ENCODE peak calls at places on chromosomes 11 and 22, in five cellular contexts. N, C, B, Y and K are unnamed samples.

GRCh38 chr11:19683862-19684491 is 28.7 kb upstream of the NAV2 start:
- DNase-seq in C (no peak), B (no peak), N (no peak), Y (no peak), K (no peak)

GRCh38 chr11:117600976-117601708 is 195.9 kb downstream of the DSCAML1 start:
- DNase-seq in N (no peak), Y (no peak), B (no peak), C (no peak), K (no peak)

GRCh38 chr11:128607819-128608218 is 20.5 kb upstream of the ETS1 start:
- DNase-seq in B (no peak), N (no peak), C (no peak), Y (no peak), K (no peak)

GRCh38 chr22:17638182-17638431 is 450 bp upstream of the BCL2L13 start:
- DNase-seq in N (peak; percentile 33), Y (no peak), C (no peak), B (no peak), K (peak; percentile 81)

GRCh38 chr11:62994775-62995174 is 10.0 kb upstream of the SLC22A6 start:
- DNase-seq in Y (no peak), B (no peak), N (no peak), C (no peak), K (no peak)

GRCh38 chr22:30600925-30601324 is 6.0 kb upstream of the TCN2 start:
- DNase-seq in B (no peak), N (no peak), C (no peak), Y (no peak), K (no peak)

GRCh38 chr22:17087176-17088131 is 2.7 kb downstream of the IL17RA start:
- DNase-seq in C (peak; percentile 27), N (no peak), Y (peak; percentile 55), B (no peak), K (no peak)

GRCh38 chr22:46070722-46071450 is 79.4 kb upstream of the PPARA start:
- DNase-seq in N (no peak), Y (no peak), C (no peak), B (no peak), K (peak; percentile 62)

GRCh38 chr11:118659314-118659939 is 20.0 kb downstream of the TREH start:
- DNase-seq in B (peak; percentile 82), N (peak; percentile 87), C (peak; percentile 91), Y (peak; percentile 2), K (peak; percentile 98)

GRCh38 chr11:130037881-130038601 is 31.7 kb upstream of the APLP2 start:
- DNase-seq in N (no peak), Y (no peak), C (peak; percentile 63), B (peak; percentile 66), K (peak; percentile 34)

GRCh38 chr22:23591203-23591791 is 11.2 kb upstream of the IGLL1 start:
- DNase-seq in Y (no peak), C (peak; percentile 60), B (peak; percentile 41), N (peak; percentile 38), K (peak; percentile 85)

GRCh38 chr11:11514246-11514645 is 107.6 kb downstream of the GALNT18 start:
- DNase-seq in Y (no peak), C (no peak), B (no peak), N (no peak), K (peak; percentile 53)

GRCh38 chr11:126930100-126930841 is 70.3 kb downstream of the KIRREL3 start:
- DNase-seq in B (no peak), Y (no peak), C (no peak), N (no peak), K (no peak)

DNA sequence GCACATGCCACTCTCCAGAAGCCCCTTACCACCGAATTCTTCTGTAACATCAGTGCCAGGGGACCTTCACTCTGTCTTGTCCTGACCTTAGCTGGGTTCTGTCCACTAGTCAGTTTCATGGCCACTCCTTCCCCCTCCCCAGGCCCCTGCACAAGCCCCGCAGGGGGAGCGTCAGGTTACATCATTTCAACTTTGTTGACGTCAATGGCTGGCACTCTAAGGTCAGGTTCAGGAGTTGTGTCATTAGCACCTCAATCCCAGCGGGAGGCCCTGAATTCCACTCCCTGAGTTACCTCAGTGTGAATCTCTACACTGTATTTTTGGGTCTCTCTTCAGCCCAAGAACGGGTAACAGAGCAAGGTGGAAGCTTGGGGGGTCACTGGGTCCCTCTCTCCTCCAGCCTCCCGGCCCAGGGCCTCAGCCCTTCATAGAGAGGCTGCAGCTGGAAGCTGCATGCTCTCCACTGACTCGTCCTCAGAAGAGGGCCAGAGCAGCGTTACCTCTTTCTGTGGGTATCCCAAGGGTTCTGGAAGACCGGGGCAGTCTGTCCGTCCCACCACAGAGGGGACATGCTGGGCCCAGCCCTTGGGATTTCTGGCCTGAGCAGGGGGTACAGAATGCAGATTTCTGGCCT is 10.3 kb downstream of the USH1C start:
- DNase-seq in C (no peak), B (no peak), Y (no peak), N (no peak), K (no peak)
- TF ChIP-seq JUNB in C (no peak), B (no peak), Y (no peak), N (no peak), K (no peak)

DNA sequence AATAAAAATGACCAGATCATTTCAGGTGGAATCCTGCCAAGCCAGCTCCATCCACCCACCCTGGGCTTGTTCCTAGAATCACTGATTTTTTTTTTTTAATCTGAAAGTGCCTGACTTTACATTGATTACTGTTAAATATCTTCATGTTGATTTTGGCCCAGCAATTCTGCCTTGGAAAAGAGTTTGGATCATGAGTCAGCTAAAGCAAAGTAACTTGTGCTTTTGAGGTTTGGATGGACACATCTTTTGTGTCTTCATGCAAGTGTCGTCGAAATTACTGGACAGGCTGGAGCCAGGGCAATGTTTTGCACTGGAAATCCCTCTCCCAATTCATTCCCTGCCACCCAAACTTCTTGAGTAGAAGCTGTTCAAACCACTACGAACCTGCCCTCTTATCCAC is 164.0 kb upstream of the SYT13 start:
- DNase-seq in C (no peak), B (no peak), N (no peak), Y (no peak), K (no peak)
- TF ChIP-seq JUNB in C (no peak), B (no peak), N (no peak), Y (no peak), K (no peak)

GRCh38 chr11:13486926-13487660 is 8.7 kb downstream of the PTH start:
- DNase-seq in Y (no peak), N (peak; percentile 15), C (peak; percentile 61), B (peak; percentile 73), K (peak; percentile 87)

GRCh38 chr11:13487661-13488030 is 8.2 kb downstream of the PTH start:
- DNase-seq in B (peak; percentile 77), Y (no peak), N (peak; percentile 49), C (peak; percentile 52), K (peak; percentile 75)
- TF ChIP-seq JUNB in B (no peak), Y (no peak), N (no peak), C (no peak), K (no peak)

GRCh38 chr11:66066751-66067150 is 3.3 kb upstream of the PACS1 start:
- DNase-seq in N (no peak), C (no peak), B (no peak), Y (no peak), K (no peak)

GRCh38 chr11:66067640-66068039 is 2.4 kb upstream of the PACS1 start:
- DNase-seq in C (no peak), Y (no peak), N (no peak), B (no peak), K (no peak)

GRCh38 chr11:66069715-66070603 is at the start of gene PACS1:
- DNase-seq in N (peak; percentile 74), C (peak; percentile 77), B (peak; percentile 25), Y (no peak), K (peak; percentile 54)

GRCh38 chr11:66068923-66069714 is 953 bp upstream of the PACS1 start:
- DNase-seq in C (peak; percentile 49), Y (no peak), B (peak; percentile 12), N (peak; percentile 77), K (peak; percentile 92)

DNA sequence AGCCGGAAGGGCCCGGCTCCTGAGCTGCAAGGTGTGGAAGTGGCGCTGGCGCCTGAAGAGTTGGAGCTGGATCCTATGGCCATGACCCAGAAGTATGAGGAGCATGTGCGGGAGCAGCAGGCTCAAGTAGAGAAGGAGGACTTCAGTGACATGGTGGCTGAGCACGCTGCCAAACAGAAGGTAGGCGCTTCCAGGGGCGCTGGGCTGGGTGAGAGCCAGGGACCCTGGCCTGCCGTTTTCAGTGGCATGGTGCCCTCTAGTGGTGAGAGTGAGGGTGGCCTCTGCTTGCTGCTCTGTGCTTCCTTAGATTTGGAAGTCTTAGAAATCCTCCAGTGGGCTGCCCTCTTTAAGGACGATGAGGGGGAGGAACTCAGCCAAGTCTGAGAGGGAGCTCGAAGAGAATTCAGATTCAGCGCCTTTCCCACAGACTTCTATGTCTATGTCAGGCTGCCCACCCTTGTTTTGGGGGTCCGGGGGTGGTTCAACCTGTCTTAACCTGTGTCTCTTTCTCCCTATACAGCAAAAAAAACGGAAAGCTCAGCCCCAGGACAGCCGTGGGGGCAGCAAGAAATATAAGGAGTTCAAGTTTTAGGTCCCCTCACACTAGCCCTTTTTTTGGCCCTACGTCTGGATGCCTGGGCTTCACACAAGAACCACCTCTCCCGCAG is 1.8 kb upstream of the PACS1 start:
- DNase-seq in Y (no peak), N (peak; percentile 77), C (peak; percentile 81), B (peak; percentile 57), K (peak; percentile 92)
- TF ChIP-seq JUNB in Y (no peak), N (no peak), C (no peak), B (no peak), K (no peak)

GRCh38 chr22:43044402-43044801 is 29.5 kb upstream of the PACSIN2 start:
- DNase-seq in N (no peak), Y (no peak), B (no peak), C (no peak), K (no peak)

GRCh38 chr22:43042101-43042780 is 27.3 kb upstream of the PACSIN2 start:
- DNase-seq in B (no peak), Y (no peak), N (no peak), C (no peak), K (no peak)

GRCh38 chr22:43050995-43051394 is 36.0 kb upstream of the PACSIN2 start:
- DNase-seq in N (no peak), Y (no peak), B (peak; percentile 77), C (no peak), K (peak; percentile 85)

GRCh38 chr22:43053176-43053575 is 36.0 kb downstream of the TTLL1 start:
- DNase-seq in Y (no peak), N (no peak), C (no peak), B (no peak), K (peak; percentile 76)

DNA sequence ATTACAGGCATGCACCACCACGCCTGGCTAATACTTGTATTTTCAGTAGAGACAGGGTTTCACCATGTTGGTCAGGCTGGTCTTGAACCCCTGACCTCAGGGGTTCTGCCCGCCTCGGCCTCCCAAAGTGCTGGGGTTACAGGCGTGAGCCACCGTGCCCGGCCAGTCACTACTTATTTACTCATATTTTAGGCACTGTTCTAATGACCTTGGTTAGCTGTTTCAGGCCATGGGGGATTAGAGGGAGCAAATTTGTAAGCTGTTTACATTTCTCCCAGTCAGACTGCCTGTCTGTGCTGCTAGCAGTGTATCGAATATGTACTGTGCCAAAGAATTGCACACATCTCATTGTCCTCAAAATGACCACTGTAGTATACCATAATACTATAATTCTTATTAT is 32.7 kb upstream of the PACSIN2 start:
- DNase-seq in N (no peak), Y (no peak), C (no peak), B (peak; percentile 78), K (no peak)
- TF ChIP-seq JUNB in N (no peak), Y (no peak), C (no peak), B (no peak), K (no peak)

GRCh38 chr22:25698461-25698860 is 43.5 kb upstream of the MYO18B start:
- DNase-seq in C (no peak), N (no peak), B (no peak), Y (no peak), K (no peak)
- TF ChIP-seq JUNB in C (no peak), N (no peak), B (no peak), Y (no peak), K (no peak)